ENCODE peak calls at places on chromosome 7, in four cellular contexts. D, N, L and C are unnamed samples.

GRCh38 chr7:27143022-27143949 is at the start of gene HOXA5:
- DNase-seq in D (no peak), N (no peak), L (peak), C (peak)

GRCh38 chr7:706721-707120 is 19.8 kb upstream of the DNAAF5 start:
- DNase-seq in D (no peak), N (no peak), L (no peak), C (no peak)

GRCh38 chr7:158486919-158487318 is 100.7 kb downstream of the PTPRN2 start:
- DNase-seq in D (no peak), N (no peak), L (no peak), C (no peak)

GRCh38 chr7:116820149-116820548 is 42.2 kb upstream of the CAPZA2 start:
- DNase-seq in D (no peak), N (no peak), L (no peak), C (no peak)

GRCh38 chr7:134024729-134025128 is 102.4 kb upstream of the LRGUK start:
- DNase-seq in D (no peak), N (no peak), L (no peak), C (no peak)

GRCh38 chr7:92916751-92917369 is 80.5 kb upstream of the CDK6 start:
- DNase-seq in D (no peak), N (no peak), L (peak), C (no peak)

GRCh38 chr7:139692723-139693122 is 85.1 kb downstream of the HIPK2 start:
- DNase-seq in D (no peak), N (no peak), L (no peak), C (no peak)

GRCh38 chr7:1669954-1670893 is at the start of gene ELFN1:
- DNase-seq in D (peak), N (no peak), L (no peak), C (peak)

GRCh38 chr7:32140540-32140939 is 70.3 kb upstream of the PDE1C start:
- DNase-seq in D (no peak), N (no peak), L (no peak), C (no peak)

GRCh38 chr7:47516985-47517590 is 64.8 kb downstream of the TNS3 start:
- DNase-seq in D (no peak), N (no peak), L (no peak), C (no peak)

GRCh38 chr7:30224511-30225031 is 59.8 kb upstream of the ZNRF2 start:
- DNase-seq in D (no peak), N (peak), L (no peak), C (no peak)
- TF ChIP-seq BHLHE40 in D (no peak), N (peak), L (no peak), C (no peak)

DNA sequence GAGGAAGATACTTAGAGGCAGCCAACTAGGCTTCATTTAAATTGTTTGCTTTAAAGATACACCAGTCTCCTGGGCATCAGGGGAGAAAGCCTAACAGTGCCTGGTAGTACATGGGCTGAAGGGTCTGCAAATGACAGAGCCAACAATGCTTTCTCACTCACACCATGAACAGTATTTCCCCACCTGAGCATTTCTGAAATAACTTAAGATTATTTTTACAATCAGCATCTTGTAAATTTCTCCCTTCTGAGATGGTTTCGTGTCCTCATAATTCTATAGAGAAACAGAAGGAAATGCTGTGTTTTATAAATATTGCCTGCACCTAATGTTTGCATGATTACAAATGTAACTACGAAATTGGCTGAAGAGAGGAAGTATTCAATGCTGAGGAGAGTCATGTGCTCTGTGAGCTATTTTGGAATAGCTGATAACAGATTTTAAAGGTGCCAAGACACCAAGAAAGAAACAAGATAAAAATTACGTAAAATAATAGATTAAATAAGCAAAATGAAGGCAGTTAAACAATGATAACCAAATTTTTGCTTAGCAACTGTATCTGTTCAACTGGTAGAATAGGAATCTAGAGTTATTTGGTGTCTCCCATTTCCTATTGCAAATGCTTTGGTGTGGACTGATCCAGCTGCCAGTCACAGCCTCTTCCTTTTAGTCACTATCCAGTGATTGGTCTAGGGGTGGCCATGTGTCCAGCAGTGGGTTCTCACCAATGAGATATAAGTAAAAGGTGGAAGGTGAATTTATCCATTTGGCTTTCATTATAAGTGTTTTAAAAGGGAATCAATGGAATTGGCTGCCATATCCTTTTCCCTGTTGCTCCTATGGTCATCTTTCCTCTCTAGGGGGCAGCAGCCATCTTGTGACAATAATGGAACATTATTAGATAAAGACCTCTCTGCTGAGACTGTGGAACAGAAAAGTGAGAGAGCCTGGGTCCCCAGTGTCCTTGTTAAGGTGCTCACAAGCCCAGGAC is 167.9 kb upstream of the SLC26A5 start:
- DNase-seq in D (peak), N (no peak), L (peak), C (no peak)
- TF ChIP-seq FOXK2 in D (peak), N (no peak), L (no peak), C (no peak)

GRCh38 chr7:19939746-19940145 is 166.3 kb upstream of the TMEM196 start:
- DNase-seq in D (no peak), N (no peak), L (no peak), C (no peak)
- TF ChIP-seq BHLHE40 in D (no peak), N (no peak), L (no peak), C (no peak)

DNA sequence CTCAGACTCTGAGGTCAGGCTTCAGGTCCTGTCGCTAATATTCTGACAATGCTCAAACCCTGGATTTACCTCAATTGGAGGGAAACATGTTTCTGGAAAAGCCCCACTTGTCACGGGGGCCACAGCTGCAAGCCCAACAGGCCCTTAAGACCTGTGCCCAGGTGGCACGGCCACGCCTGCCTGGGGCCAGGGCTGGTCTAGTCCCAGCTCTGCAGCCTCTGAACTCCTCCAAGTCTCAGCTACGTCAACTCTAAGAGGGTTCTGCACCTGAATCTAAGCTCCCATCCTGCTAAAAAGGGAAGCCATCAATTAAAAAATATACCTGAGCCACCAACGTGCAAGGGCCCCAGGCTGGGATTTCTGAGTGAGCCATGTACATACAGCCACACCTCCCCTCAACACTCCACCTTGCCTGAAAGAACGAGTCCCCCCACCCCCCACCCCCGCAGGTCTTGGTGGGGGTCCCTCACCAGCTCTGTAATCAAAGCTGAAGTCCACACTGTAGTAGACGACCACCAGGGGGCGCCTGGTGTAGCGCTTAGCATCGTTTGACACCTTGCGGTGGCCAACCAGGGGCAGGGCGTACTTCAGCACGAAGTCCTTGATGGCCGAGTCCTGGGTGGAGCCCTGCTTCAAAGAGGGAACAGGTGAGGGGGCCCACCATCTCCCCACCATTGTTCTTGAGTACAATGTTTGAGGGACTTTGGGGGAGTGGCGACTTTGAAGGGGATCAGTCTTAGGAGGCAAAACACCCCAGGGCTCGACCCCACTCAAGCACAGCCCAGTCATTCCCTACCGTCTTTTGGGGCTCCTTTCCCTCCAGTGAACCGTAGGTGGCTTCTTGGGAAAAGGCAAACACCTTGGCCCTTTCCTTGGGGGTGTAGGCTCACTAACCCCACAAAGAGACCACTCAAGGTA is 22.6 kb downstream of the PDIA4 start:
- DNase-seq in D (peak), N (no peak), L (peak), C (peak)
- TF ChIP-seq FOXK2 in D (no peak), N (no peak), L (no peak), C (no peak)